ENCODE peak calls at places on chromosomes 13 and 19, in five cellular contexts. A is endothelial cell of umbilical vein, B is fibroblast of lung, W is kidney, G is keratinocyte. N is an unnamed sample.

GRCh38 chr19:12000152-12000981 is 35.1 kb downstream of the ZNF433 start:
- DNase-seq in B (peak; percentile 67), G (no peak), W (no peak), A (no peak), N (no peak)

GRCh38 chr13:46641274-46642081 is 88.5 kb downstream of the LRCH1 start:
- DNase-seq in G (no peak), A (peak; percentile 89), W (peak; percentile 73), B (peak; percentile 40), N (no peak)

GRCh38 chr13:66657165-66657895 is 572.8 kb downstream of the PCDH9 start:
- DNase-seq in W (peak; percentile 50), G (peak; percentile 42), A (peak; percentile 97), B (peak; percentile 99), N (no peak)

GRCh38 chr13:33244907-33245287 is 40.7 kb downstream of the STARD13 start:
- DNase-seq in B (no peak), A (no peak), W (no peak), G (no peak), N (no peak)

GRCh38 chr13:24254151-24254810 is 55.1 kb upstream of the C1QTNF9 start:
- DNase-seq in A (no peak), G (no peak), B (no peak), W (no peak), N (no peak)

GRCh38 chr19:1665565-1666047 is 13.2 kb upstream of the TCF3 start:
- DNase-seq in G (no peak), W (peak; percentile 78), B (no peak), A (no peak), N (no peak)

GRCh38 chr19:8575467-8575997 is 1.7 kb downstream of the MYO1F start:
- DNase-seq in W (no peak), B (peak; percentile 80), A (no peak), G (no peak), N (peak; percentile 65)

GRCh38 chr13:53783466-53783865 is 754.9 kb downstream of the OLFM4 start:
- DNase-seq in B (no peak), A (no peak), G (no peak), W (peak; percentile 45), N (peak; percentile 46)

GRCh38 chr13:73129023-73129422 is 70.2 kb downstream of the KLF5 start:
- DNase-seq in G (no peak), W (no peak), B (peak; percentile 49), A (no peak), N (no peak)

GRCh38 chr19:35085947-35086346 is 29.7 kb upstream of the FXYD3 start:
- DNase-seq in A (no peak), B (no peak), G (no peak), W (no peak), N (no peak)

GRCh38 chr19:5799247-5800241 is 5.3 kb upstream of the NRTN start:
- DNase-seq in G (no peak), B (no peak), W (no peak), A (peak; percentile 46), N (no peak)

GRCh38 chr19:45601524-45602522 is at the start of gene GPR4:
- DNase-seq in B (no peak), W (peak; percentile 85), G (no peak), A (no peak), N (peak; percentile 89)

GRCh38 chr19:49881672-49882394 is 4.3 kb downstream of the TBC1D17 start:
- DNase-seq in A (no peak), B (no peak), G (no peak), W (peak; percentile 70), N (peak; percentile 85)

GRCh38 chr13:46119883-46120614 is 15.2 kb upstream of the CPB2 start:
- DNase-seq in A (peak; percentile 73), W (no peak), G (peak; percentile 67), B (peak; percentile 82), N (peak; percentile 55)

GRCh38 chr13:111533900-111534645 is 213.6 kb downstream of the TEX29 start:
- DNase-seq in W (no peak), B (no peak), G (no peak), A (no peak), N (no peak)

GRCh38 chr13:110307697-110308376 is 753 bp downstream of the COL4A2 start:
- DNase-seq in A (peak; percentile 60), W (no peak), B (peak; percentile 64), G (no peak), N (peak; percentile 76)

GRCh38 chr13:31614704-31615103 is 124.6 kb upstream of the RXFP2 start:
- DNase-seq in W (no peak), A (no peak), B (no peak), G (no peak), N (no peak)

GRCh38 chr19:16078311-16078758 is 2.0 kb downstream of the TPM4 start:
- DNase-seq in B (peak; percentile 69), A (no peak), G (no peak), W (peak; percentile 45), N (peak; percentile 71)

GRCh38 chr13:51562011-51562671 is 22.1 kb upstream of the WDFY2 start:
- DNase-seq in G (no peak), A (no peak), W (no peak), B (no peak), N (no peak)
- H3K9ac ChIP-seq in G (no peak overlapping the region), A (no peak overlapping the region), W (no peak overlapping the region), B (no peak overlapping the region), N (no peak overlapping the region)

GRCh38 chr13:91045351-91046034 is 302.0 kb upstream of the MIR17HG start:
- DNase-seq in G (no peak), B (peak; percentile 9), W (no peak), A (no peak), N (no peak)
- TF ChIP-seq CTCF in G (no peak), B (peak; percentile 49), W (peak; percentile 28), A (no peak), N (peak; percentile 72)

GRCh38 chr13:40772765-40773473 is 1.9 kb upstream of the MRPS31 start:
- DNase-seq in B (no peak), A (no peak), W (no peak), G (no peak), N (no peak)

GRCh38 chr13:40774672-40775071 is 3.7 kb upstream of the MRPS31 start:
- DNase-seq in G (no peak), A (no peak), W (no peak), B (no peak), N (no peak)

GRCh38 chr13:40769970-40770369 is 1.0 kb downstream of the MRPS31 start:
- DNase-seq in G (no peak), A (no peak), W (no peak), B (no peak), N (no peak)

GRCh38 chr13:40770934-40771618 is at the start of gene MRPS31:
- DNase-seq in B (peak; percentile 93), G (peak; percentile 40), W (peak; percentile 99), A (peak; percentile 93), N (peak; percentile 99)

GRCh38 chr13:40770609-40770933 is 419 bp downstream of the MRPS31 start:
- DNase-seq in W (no peak), A (no peak), B (no peak), G (no peak), N (no peak)
- H3K4me3 ChIP-seq in W (peak overlapping the region; percentile 75), A (peak overlapping the region; percentile 71), B (peak overlapping the region; percentile 99), G (peak overlapping the region; percentile 95), N (peak overlapping the region; percentile 98)

DNA sequence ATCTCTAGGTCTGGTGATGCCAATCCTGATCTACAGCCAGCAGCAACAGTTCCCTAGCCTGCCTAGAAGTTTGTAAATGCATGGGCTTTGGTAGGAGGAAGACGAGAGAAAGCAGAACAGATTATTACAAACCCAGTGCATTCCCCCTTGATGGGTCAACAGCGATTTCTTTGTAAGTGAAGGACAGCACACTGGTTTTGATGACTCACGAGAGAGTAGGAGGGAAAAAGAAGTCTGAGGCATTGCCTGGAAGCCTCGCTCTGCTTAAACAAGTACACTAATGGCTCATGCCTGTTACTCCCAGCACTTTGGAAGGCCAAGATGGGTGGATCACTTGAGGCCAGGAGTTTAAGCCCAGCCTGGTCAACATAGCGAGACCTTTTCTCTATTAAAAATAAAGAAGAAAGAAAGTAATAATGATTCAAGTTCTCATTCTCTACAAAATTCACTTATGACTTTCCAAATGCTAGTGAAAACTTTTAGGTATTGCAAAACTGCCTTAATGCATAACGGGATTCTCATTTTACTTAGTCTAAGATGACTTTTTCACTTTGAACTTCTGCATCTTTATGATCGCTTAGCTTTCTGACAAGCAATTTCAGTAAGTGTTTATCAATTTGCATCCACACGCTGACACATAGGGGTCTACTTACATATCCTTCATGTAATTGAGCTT is 47.7 kb upstream of the USPL1 start:
- DNase-seq in G (peak; percentile 85), B (peak; percentile 99), W (no peak), A (no peak), N (peak; percentile 66)
- H3K9ac ChIP-seq in G (no peak overlapping the region), B (no peak overlapping the region), W (no peak overlapping the region), A (no peak overlapping the region), N (no peak overlapping the region)

GRCh38 chr19:31600731-31601295 is 251.6 kb upstream of the TSHZ3 start:
- DNase-seq in A (no peak), G (no peak), W (no peak), B (no peak), N (peak; percentile 26)
- TF ChIP-seq CTCF in A (no peak), G (no peak), W (no peak), B (no peak), N (no peak)

GRCh38 chr13:43448605-43449004 is 338.2 kb downstream of the ENOX1 start:
- DNase-seq in G (no peak), W (no peak), B (peak; percentile 10), A (no peak), N (no peak)
- H3K4me3 ChIP-seq in G (no peak overlapping the region), W (no peak overlapping the region), B (no peak overlapping the region), A (no peak overlapping the region), N (no peak overlapping the region)

GRCh38 chr19:55216461-55217198 is 7.3 kb upstream of the PTPRH start:
- DNase-seq in G (peak; percentile 99), W (peak; percentile 87), A (peak; percentile 97), B (peak; percentile 100), N (peak; percentile 97)
- H3K9ac ChIP-seq in G (peak overlapping the region; percentile 65), W (no peak overlapping the region), A (peak overlapping the region; percentile 21), B (peak overlapping the region; percentile 39), N (peak overlapping the region; percentile 72)

GRCh38 chr19:33397536-33398360 is 24.2 kb downstream of the CEBPG start:
- DNase-seq in W (peak; percentile 61), A (no peak), G (no peak), B (no peak), N (peak; percentile 80)
- TF ChIP-seq CTCF in W (no peak), A (no peak), G (no peak), B (peak; percentile 31), N (peak; percentile 71)

N was measured in endodermal cell.